ENCODE peak calls at places on chromosomes 6 and 20, in five cellular contexts. One of them, this sample, is unnamed.

GRCh38 chr6:137291441-137291840 is 72.3 kb upstream of the IFNGR1 start:
- DNase-seq in HEK293T: no peak
- DNase-seq in WTC11: no peak
- DNase-seq in K562: peak
- DNase-seq in HCT116: no peak
- DNase-seq in this sample: no peak

GRCh38 chr20:32611286-32611685 is 26.2 kb upstream of the NOL4L start:
- DNase-seq in HEK293T: no peak
- DNase-seq in HCT116: no peak
- DNase-seq in WTC11: no peak
- DNase-seq in K562: no peak
- DNase-seq in this sample: no peak

GRCh38 chr6:138971601-138972000 is 16.5 kb downstream of the REPS1 start:
- DNase-seq in WTC11: no peak
- DNase-seq in K562: no peak
- DNase-seq in HEK293T: no peak
- DNase-seq in HCT116: no peak
- DNase-seq in this sample: no peak

GRCh38 chr6:149761438-149761837 is 11.9 kb downstream of the PCMT1 start:
- DNase-seq in HEK293T: no peak
- DNase-seq in K562: no peak
- DNase-seq in HCT116: no peak
- DNase-seq in WTC11: no peak
- DNase-seq in this sample: no peak

GRCh38 chr6:132490024-132490423 is 22.9 kb downstream of the STX7 start:
- DNase-seq in HEK293T: no peak
- DNase-seq in HCT116: no peak
- DNase-seq in K562: no peak
- DNase-seq in WTC11: no peak
- DNase-seq in this sample: no peak

GRCh38 chr6:80341330-80341729 is 234.9 kb downstream of the BCKDHB start:
- DNase-seq in K562: no peak
- DNase-seq in WTC11: no peak
- DNase-seq in HCT116: no peak
- DNase-seq in HEK293T: no peak
- DNase-seq in this sample: no peak

GRCh38 chr6:82353848-82354247 is 9.8 kb upstream of the TPBG start:
- DNase-seq in WTC11: no peak
- DNase-seq in HEK293T: no peak
- DNase-seq in HCT116: no peak
- DNase-seq in K562: no peak
- DNase-seq in this sample: no peak

GRCh38 chr6:21587925-21588811 is 5.4 kb upstream of the SOX4 start:
- DNase-seq in K562: no peak
- DNase-seq in HCT116: peak
- DNase-seq in HEK293T: peak
- DNase-seq in WTC11: peak
- DNase-seq in this sample: peak

GRCh38 chr6:52725530-52726192 is 37.6 kb downstream of the GSTA2 start:
- DNase-seq in K562: peak
- DNase-seq in HCT116: no peak
- DNase-seq in HEK293T: no peak
- DNase-seq in WTC11: no peak
- DNase-seq in this sample: no peak

GRCh38 chr6:84618046-84618752 is 146.2 kb downstream of the TBX18 start:
- DNase-seq in HEK293T: no peak
- DNase-seq in HCT116: no peak
- DNase-seq in WTC11: no peak
- DNase-seq in K562: no peak
- DNase-seq in this sample: no peak

GRCh38 chr20:22513574-22513973 is 70.8 kb downstream of the FOXA2 start:
- DNase-seq in WTC11: no peak
- DNase-seq in HEK293T: no peak
- DNase-seq in HCT116: no peak
- DNase-seq in K562: no peak
- DNase-seq in this sample: no peak

GRCh38 chr6:45377041-45377554 is 636 bp downstream of the SUPT3H start:
- DNase-seq in HEK293T: no peak
- DNase-seq in HCT116: no peak
- DNase-seq in WTC11: no peak
- DNase-seq in K562: peak
- DNase-seq in this sample: no peak

GRCh38 chr6:135535989-135536414 is 38.5 kb upstream of the AHI1 start:
- DNase-seq in HEK293T: peak
- DNase-seq in WTC11: no peak
- DNase-seq in HCT116: peak
- DNase-seq in K562: peak
- DNase-seq in this sample: no peak

GRCh38 chr6:11343963-11344714 is 111.7 kb upstream of the NEDD9 start:
- DNase-seq in WTC11: no peak
- DNase-seq in HCT116: peak
- DNase-seq in HEK293T: no peak
- DNase-seq in K562: no peak
- DNase-seq in this sample: no peak

GRCh38 chr6:56349196-56349595 is 101.8 kb upstream of the COL21A1 start:
- DNase-seq in WTC11: no peak
- DNase-seq in HCT116: no peak
- DNase-seq in HEK293T: no peak
- DNase-seq in K562: no peak
- DNase-seq in this sample: no peak

GRCh38 chr6:215335-216034 is 76.8 kb upstream of the DUSP22 start:
- DNase-seq in HCT116: no peak
- DNase-seq in K562: no peak
- DNase-seq in HEK293T: no peak
- DNase-seq in WTC11: no peak
- DNase-seq in this sample: no peak

GRCh38 chr6:51459958-51460357 is 627.5 kb downstream of the PKHD1 start:
- DNase-seq in K562: no peak
- DNase-seq in WTC11: no peak
- DNase-seq in HCT116: no peak
- DNase-seq in HEK293T: no peak
- DNase-seq in this sample: no peak

GRCh38 chr6:52839124-52840055 is 1.2 kb downstream of the GSTA5 start:
- DNase-seq in HEK293T: peak
- DNase-seq in K562: peak
- DNase-seq in HCT116: peak
- DNase-seq in WTC11: peak
- DNase-seq in this sample: peak

GRCh38 chr6:86825436-86825835 is 111.9 kb upstream of the HTR1E start:
- DNase-seq in HEK293T: no peak
- DNase-seq in WTC11: no peak
- DNase-seq in K562: no peak
- DNase-seq in HCT116: no peak
- DNase-seq in this sample: no peak

GRCh38 chr20:53157443-53158408 is 185.6 kb downstream of the TSHZ2 start:
- DNase-seq in HCT116: peak
- DNase-seq in K562: peak
- DNase-seq in HEK293T: peak
- DNase-seq in WTC11: peak
- DNase-seq in this sample: peak

GRCh38 chr6:150638765-150639164 is 39.1 kb downstream of the PLEKHG1 start:
- DNase-seq in HEK293T: no peak
- DNase-seq in K562: no peak
- DNase-seq in WTC11: no peak
- DNase-seq in HCT116: no peak
- DNase-seq in this sample: no peak

GRCh38 chr20:58236612-58237317 is 8.3 kb upstream of the ANKRD60 start:
- DNase-seq in HCT116: no peak
- DNase-seq in HEK293T: peak
- DNase-seq in K562: peak
- DNase-seq in WTC11: peak
- DNase-seq in this sample: peak

GRCh38 chr6:43122146-43122545 is 46.0 kb downstream of the PTK7 start:
- DNase-seq in HCT116: no peak
- DNase-seq in WTC11: no peak
- DNase-seq in K562: no peak
- DNase-seq in HEK293T: no peak
- DNase-seq in this sample: no peak

GRCh38 chr6:15498640-15499039 is 164.2 kb downstream of the DTNBP1 start:
- DNase-seq in HEK293T: no peak
- DNase-seq in HCT116: no peak
- DNase-seq in K562: peak
- DNase-seq in WTC11: no peak
- DNase-seq in this sample: no peak

GRCh38 chr6:5765141-5765760 is 241.5 kb downstream of the NRN1 start:
- DNase-seq in WTC11: no peak
- DNase-seq in HEK293T: no peak
- DNase-seq in HCT116: no peak
- DNase-seq in K562: no peak
- DNase-seq in this sample: no peak

GRCh38 chr6:5766260-5766659 is 240.5 kb downstream of the NRN1 start:
- DNase-seq in WTC11: no peak
- DNase-seq in HCT116: no peak
- DNase-seq in HEK293T: no peak
- DNase-seq in K562: no peak
- DNase-seq in this sample: no peak

GRCh38 chr6:5763871-5764270 is 242.9 kb downstream of the NRN1 start:
- DNase-seq in HEK293T: no peak
- DNase-seq in WTC11: no peak
- DNase-seq in HCT116: no peak
- DNase-seq in K562: no peak
- DNase-seq in this sample: no peak

GRCh38 chr6:5764401-5764955 is 242.2 kb downstream of the NRN1 start:
- DNase-seq in WTC11: no peak
- DNase-seq in HEK293T: no peak
- DNase-seq in K562: no peak
- DNase-seq in HCT116: no peak
- DNase-seq in this sample: no peak

DNA sequence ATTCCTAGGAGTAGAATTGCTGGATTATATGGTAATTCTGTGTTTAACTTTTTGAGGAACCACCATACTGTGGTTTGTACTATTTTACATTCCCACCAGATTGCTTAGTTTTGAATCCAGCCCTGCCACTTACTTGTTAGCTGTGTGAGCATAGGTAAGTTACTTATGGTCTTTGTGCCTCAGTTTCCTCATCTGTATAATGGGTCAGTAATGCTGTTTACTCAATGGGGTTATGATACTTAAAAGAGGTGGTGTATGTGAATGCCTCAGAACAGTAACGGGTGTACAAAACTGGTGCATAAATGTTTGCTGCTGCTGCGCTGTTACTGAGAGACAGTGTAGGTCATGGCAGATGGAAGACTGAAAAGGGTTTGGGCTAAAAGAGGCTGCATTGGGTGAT is 239.3 kb downstream of the NRN1 start:
- DNase-seq in WTC11: no peak
- DNase-seq in K562: no peak
- DNase-seq in HEK293T: no peak
- DNase-seq in HCT116: no peak
- DNase-seq in this sample: no peak
- TF ChIP-seq SP1 in WTC11: no peak
- TF ChIP-seq SP1 in K562: no peak
- TF ChIP-seq SP1 in HEK293T: no peak
- TF ChIP-seq SP1 in HCT116: no peak
- TF ChIP-seq SP1 in this sample: no peak

GRCh38 chr6:3227363-3228045 is at the start of gene TUBB2B:
- DNase-seq in HEK293T: peak
- DNase-seq in HCT116: no peak
- DNase-seq in K562: no peak
- DNase-seq in WTC11: peak
- DNase-seq in this sample: no peak
- TF ChIP-seq SP1 in HEK293T: no peak
- TF ChIP-seq SP1 in HCT116: no peak
- TF ChIP-seq SP1 in K562: peak
- TF ChIP-seq SP1 in WTC11: no peak
- TF ChIP-seq SP1 in this sample: no peak

DNA sequence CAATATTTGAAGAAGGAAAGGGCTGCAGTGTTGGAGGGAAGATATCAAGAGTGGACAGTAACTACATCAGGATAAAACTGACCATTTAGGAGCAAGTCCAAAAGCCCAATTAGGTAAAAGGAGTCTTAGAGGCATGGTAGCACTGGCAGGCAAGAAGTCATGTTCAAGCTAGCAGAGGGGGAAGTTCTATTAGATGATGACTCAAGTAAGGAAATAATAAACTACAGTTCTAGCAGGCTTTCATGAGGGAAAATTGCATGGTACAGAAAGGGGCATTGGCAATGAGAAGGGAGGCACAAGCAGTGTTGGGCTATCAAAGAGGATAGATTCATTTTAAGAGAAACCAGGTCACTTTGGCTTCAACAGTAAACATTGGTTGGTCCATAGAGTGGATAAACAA is 156.1 kb upstream of the PTPRK start:
- DNase-seq in K562: no peak
- DNase-seq in WTC11: no peak
- DNase-seq in HCT116: no peak
- DNase-seq in HEK293T: no peak
- DNase-seq in this sample: no peak
- TF ChIP-seq SP1 in K562: no peak
- TF ChIP-seq SP1 in WTC11: no peak
- TF ChIP-seq SP1 in HCT116: no peak
- TF ChIP-seq SP1 in HEK293T: no peak
- TF ChIP-seq SP1 in this sample: no peak

GRCh38 chr6:160837146-160837545 is 135.1 kb downstream of the PLG start:
- DNase-seq in K562: no peak
- DNase-seq in WTC11: no peak
- DNase-seq in HEK293T: no peak
- DNase-seq in HCT116: no peak
- DNase-seq in this sample: no peak
- TF ChIP-seq SP1 in K562: no peak
- TF ChIP-seq SP1 in WTC11: no peak
- TF ChIP-seq SP1 in HEK293T: no peak
- TF ChIP-seq SP1 in HCT116: no peak
- TF ChIP-seq SP1 in this sample: no peak

GRCh38 chr20:44848254-44849015 is 37.1 kb upstream of the YWHAB start:
- DNase-seq in K562: no peak
- DNase-seq in WTC11: no peak
- DNase-seq in HCT116: no peak
- DNase-seq in HEK293T: no peak
- DNase-seq in this sample: peak
- TF ChIP-seq SP1 in K562: no peak
- TF ChIP-seq SP1 in WTC11: no peak
- TF ChIP-seq SP1 in HCT116: no peak
- TF ChIP-seq SP1 in HEK293T: no peak
- TF ChIP-seq SP1 in this sample: no peak

GRCh38 chr6:41072836-41073202 is at the start of gene NFYA:
- DNase-seq in K562: no peak
- DNase-seq in HEK293T: no peak
- DNase-seq in HCT116: no peak
- DNase-seq in WTC11: peak
- DNase-seq in this sample: no peak
- TF ChIP-seq SP1 in K562: no peak
- TF ChIP-seq SP1 in HEK293T: no peak
- TF ChIP-seq SP1 in HCT116: peak
- TF ChIP-seq SP1 in WTC11: no peak
- TF ChIP-seq SP1 in this sample: peak

GRCh38 chr6:18016133-18016532 is 28.7 kb upstream of the KIF13A start:
- DNase-seq in WTC11: no peak
- DNase-seq in HCT116: no peak
- DNase-seq in HEK293T: no peak
- DNase-seq in K562: no peak
- DNase-seq in this sample: no peak
- TF ChIP-seq SP1 in WTC11: no peak
- TF ChIP-seq SP1 in HCT116: no peak
- TF ChIP-seq SP1 in HEK293T: no peak
- TF ChIP-seq SP1 in K562: no peak
- TF ChIP-seq SP1 in this sample: no peak

This sample was measured in H1.